ENCODE peak calls at places on chromosomes 5 and 9, in six cellular contexts. Z is sigmoid colon, Q is transverse colon, E is GM12878, I is stomach, V is tibial nerve. B is an unnamed sample.
A peak's percentile ranks its signal among the peaks of the same experiment; 100 is the strongest.

GRCh38 chr5:9046756-9047481 is 499.0 kb downstream of the SEMA5A start:
- DNase-seq in I (no peak), Z (no peak), Q (no peak), E (no peak), V (no peak), B (peak; percentile 64)

GRCh38 chr9:112809351-112809848 is 58.8 kb downstream of the SNX30 start:
- DNase-seq in Q (no peak), E (peak; percentile 98), I (no peak), V (no peak), Z (no peak), B (no peak)

GRCh38 chr9:138009456-138010273 is 132.1 kb downstream of the CACNA1B start:
- DNase-seq in V (no peak), Z (peak; percentile 60), Q (no peak), I (peak; percentile 20), E (no peak), B (no peak)

GRCh38 chr5:120817044-120817985 is 353.2 kb downstream of the PRR16 start:
- DNase-seq in V (no peak), I (no peak), Q (no peak), Z (no peak), E (no peak), B (no peak)

GRCh38 chr5:161271816-161272215 is 274.7 kb downstream of the GABRB2 start:
- DNase-seq in V (no peak), I (no peak), E (no peak), Z (no peak), Q (no peak), B (no peak)

GRCh38 chr5:43773032-43773830 is 170.3 kb downstream of the NNT start:
- DNase-seq in Q (no peak), V (no peak), Z (no peak), E (no peak), I (no peak), B (no peak)

GRCh38 chr9:82491604-82492003 is 503.0 kb downstream of the SPATA31D1 start:
- DNase-seq in V (no peak), Z (no peak), Q (no peak), I (no peak), E (no peak), B (no peak)

GRCh38 chr5:88666761-88667186 is 216.2 kb downstream of the MEF2C start:
- DNase-seq in I (no peak), V (no peak), Q (no peak), E (no peak), Z (no peak), B (no peak)

GRCh38 chr5:154813736-154814135 is 36.7 kb downstream of the FAXDC2 start:
- DNase-seq in V (no peak), E (no peak), Z (no peak), I (no peak), Q (no peak), B (no peak)

GRCh38 chr5:145863005-145863404 is 9.8 kb downstream of the GRXCR2 start:
- DNase-seq in I (no peak), E (no peak), Z (no peak), Q (no peak), V (no peak), B (no peak)

GRCh38 chr9:72980600-72981265 is 27.9 kb upstream of the ALDH1A1 start:
- DNase-seq in E (no peak), Z (no peak), I (no peak), V (no peak), Q (no peak), B (no peak)

GRCh38 chr9:94900222-94901018 is 173.9 kb downstream of the AOPEP start:
- DNase-seq in V (no peak), Z (no peak), Q (no peak), I (no peak), E (no peak), B (no peak)

GRCh38 chr5:82164109-82164956 is 113.8 kb downstream of the RPS23 start:
- DNase-seq in Z (no peak), Q (no peak), V (no peak), E (no peak), I (no peak), B (no peak)

GRCh38 chr9:129501771-129502324 is 119.1 kb downstream of the C9orf50 start:
- DNase-seq in Z (peak; percentile 76), V (no peak), Q (no peak), E (no peak), I (no peak), B (no peak)

GRCh38 chr9:28024616-28025147 is 451.4 kb upstream of the C9orf72 start:
- DNase-seq in E (no peak), V (no peak), Z (no peak), I (no peak), Q (no peak), B (no peak)
- TF ChIP-seq EP300 in E (no peak), V (no peak), Z (no peak), I (no peak), Q (no peak), B (no peak)

GRCh38 chr9:90883661-90884060 is 82.0 kb downstream of the SYK start:
- DNase-seq in Z (no peak), I (no peak), E (no peak), Q (no peak), V (no peak), B (no peak)

GRCh38 chr9:90880669-90881068 is 79.0 kb downstream of the SYK start:
- DNase-seq in V (no peak), E (no peak), Z (no peak), Q (peak; percentile 20), I (no peak), B (no peak)

GRCh38 chr9:90884178-90884577 is 82.6 kb downstream of the SYK start:
- DNase-seq in E (no peak), Z (no peak), V (no peak), I (no peak), Q (no peak), B (no peak)

GRCh38 chr9:90881648-90882047 is 80.0 kb downstream of the SYK start:
- DNase-seq in I (no peak), E (peak; percentile 64), Q (peak; percentile 40), V (no peak), Z (no peak), B (no peak)

GRCh38 chr9:90882991-90883600 is 81.5 kb downstream of the SYK start:
- DNase-seq in I (no peak), Z (no peak), Q (no peak), E (no peak), V (no peak), B (no peak)
- H3K4me3 ChIP-seq in I (no peak overlapping the region), Z (no peak overlapping the region), Q (no peak overlapping the region), E (no peak overlapping the region), V (no peak overlapping the region), B (no peak overlapping the region)

DNA sequence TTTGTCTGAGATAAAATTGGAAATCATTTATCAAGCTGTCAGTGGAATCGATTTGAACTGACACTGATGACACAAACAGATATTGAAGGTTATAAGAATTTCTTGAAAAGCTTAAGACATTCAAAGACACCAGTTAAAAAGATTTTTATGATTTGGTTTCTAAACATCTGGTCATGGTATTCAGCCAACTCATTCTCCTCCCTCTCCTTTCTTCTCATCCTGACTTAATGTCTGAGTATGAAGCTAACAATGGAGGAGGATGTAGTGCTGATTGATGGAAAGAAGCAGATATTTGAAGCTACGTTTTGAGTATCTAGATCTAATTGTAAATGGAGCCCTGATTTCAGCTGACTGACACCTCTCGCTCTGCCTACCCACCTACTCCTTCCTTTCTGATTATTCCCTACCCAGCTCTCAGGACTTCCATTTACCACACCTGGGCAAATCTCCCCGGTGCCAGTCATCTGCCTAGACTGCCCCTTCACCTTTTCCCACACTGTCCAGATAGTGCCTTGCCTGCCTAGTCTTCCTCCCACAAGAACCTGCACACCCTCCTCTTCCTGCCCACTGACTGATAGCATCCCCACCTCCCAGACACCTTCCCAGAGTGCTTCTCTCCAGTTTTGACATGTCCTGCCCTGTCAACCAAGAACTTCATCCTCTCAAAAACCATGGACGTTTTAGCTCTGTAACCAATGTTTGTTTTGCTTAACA is 20.7 kb upstream of the LIFR start:
- DNase-seq in I (no peak), Q (no peak), Z (no peak), E (no peak), V (no peak), B (no peak)
- TF ChIP-seq EP300 in I (no peak), Q (no peak), Z (no peak), E (no peak), V (no peak), B (no peak)

GRCh38 chr5:178113141-178113787 is at the start of gene N4BP3:
- DNase-seq in Q (peak; percentile 79), I (peak; percentile 83), E (no peak), Z (no peak), V (no peak), B (no peak)
- H3K4me3 ChIP-seq in Q (peak within 1 kb of the TSS; percentile 28), I (peak within 1 kb of the TSS; percentile 56), E (peak within 1 kb of the TSS; percentile 88), Z (peak within 1 kb of the TSS; percentile 41), V (peak within 1 kb of the TSS; percentile 16), B (peak within 1 kb of the TSS; percentile 51)

GRCh38 chr9:130962418-130963316 is 23.6 kb upstream of the FIBCD1 start:
- DNase-seq in V (no peak), I (peak; percentile 31), Q (no peak), Z (no peak), E (no peak), B (no peak)
- TF ChIP-seq EP300 in V (no peak), I (no peak), Q (no peak), Z (no peak), E (no peak), B (no peak)

GRCh38 chr5:172769598-172770373 is 1.2 kb downstream of the DUSP1 start:
- DNase-seq in Q (peak; percentile 46), V (no peak), Z (peak; percentile 84), I (no peak), E (no peak), B (no peak)

GRCh38 chr5:172770374-172770674 is 671 bp downstream of the DUSP1 start:
- DNase-seq in E (no peak), Q (no peak), Z (no peak), I (no peak), V (no peak), B (no peak)

GRCh38 chr5:172769324-172769597 is 1.7 kb downstream of the DUSP1 start:
- DNase-seq in I (no peak), Q (no peak), E (no peak), Z (no peak), V (no peak), B (no peak)

GRCh38 chr5:172768098-172768572 is 2.9 kb downstream of the DUSP1 start:
- DNase-seq in I (no peak), Z (no peak), E (no peak), V (no peak), Q (no peak), B (no peak)

GRCh38 chr5:172768573-172769323 is 2.2 kb downstream of the DUSP1 start:
- DNase-seq in Q (peak; percentile 44), E (no peak), I (peak; percentile 52), V (no peak), Z (no peak), B (no peak)
- H3K4me3 ChIP-seq in Q (peak overlapping the region; percentile 81), E (no peak overlapping the region), I (peak overlapping the region; percentile 83), V (peak overlapping the region; percentile 98), Z (peak overlapping the region; percentile 88), B (peak overlapping the region; percentile 90)

B was measured in esophagus muscularis mucosa.